ENCODE peak calls at places on chromosomes 12 and 14, in eight cellular contexts. One of them, this sample, is unnamed.

GRCh38 chr14:92897922-92898599 is 24.9 kb upstream of the CHGA start:
- DNase-seq in dorsolateral prefrontal cortex: no peak
- DNase-seq in upper lobe of right lung: no peak
- DNase-seq in ascending aorta: no peak
- DNase-seq in caudate nucleus: no peak
- DNase-seq in A549: no peak
- DNase-seq in IMR-90: no peak
- DNase-seq in RWPE1: no peak
- DNase-seq in this sample: no peak

GRCh38 chr12:100926669-100927248 is 132.2 kb downstream of the ANO4 start:
- DNase-seq in dorsolateral prefrontal cortex: no peak
- DNase-seq in upper lobe of right lung: no peak
- DNase-seq in ascending aorta: no peak
- DNase-seq in caudate nucleus: no peak
- DNase-seq in A549: peak
- DNase-seq in IMR-90: peak
- DNase-seq in RWPE1: peak
- DNase-seq in this sample: no peak

GRCh38 chr12:23564454-23564853 is 385.0 kb downstream of the SOX5 start:
- DNase-seq in dorsolateral prefrontal cortex: no peak
- DNase-seq in upper lobe of right lung: no peak
- DNase-seq in ascending aorta: no peak
- DNase-seq in caudate nucleus: no peak
- DNase-seq in A549: no peak
- DNase-seq in IMR-90: no peak
- DNase-seq in RWPE1: no peak
- DNase-seq in this sample: no peak

GRCh38 chr12:101773560-101774206 is 34.4 kb upstream of the SYCP3 start:
- DNase-seq in dorsolateral prefrontal cortex: peak
- DNase-seq in upper lobe of right lung: no peak
- DNase-seq in ascending aorta: peak
- DNase-seq in caudate nucleus: no peak
- DNase-seq in A549: peak
- DNase-seq in IMR-90: peak
- DNase-seq in RWPE1: peak
- DNase-seq in this sample: no peak

GRCh38 chr14:51398898-51399297 is 158.9 kb downstream of the TMX1 start:
- DNase-seq in dorsolateral prefrontal cortex: no peak
- DNase-seq in upper lobe of right lung: no peak
- DNase-seq in ascending aorta: no peak
- DNase-seq in caudate nucleus: no peak
- DNase-seq in A549: peak
- DNase-seq in IMR-90: peak
- DNase-seq in RWPE1: peak
- DNase-seq in this sample: peak

GRCh38 chr14:54708982-54709381 is 142.1 kb downstream of the SAMD4A start:
- DNase-seq in dorsolateral prefrontal cortex: no peak
- DNase-seq in upper lobe of right lung: no peak
- DNase-seq in ascending aorta: no peak
- DNase-seq in caudate nucleus: no peak
- DNase-seq in A549: no peak
- DNase-seq in IMR-90: no peak
- DNase-seq in RWPE1: no peak
- DNase-seq in this sample: no peak

GRCh38 chr12:116466536-116466935 is 92.6 kb upstream of the MAP1LC3B2 start:
- DNase-seq in dorsolateral prefrontal cortex: no peak
- DNase-seq in upper lobe of right lung: peak
- DNase-seq in ascending aorta: no peak
- DNase-seq in caudate nucleus: no peak
- DNase-seq in A549: no peak
- DNase-seq in IMR-90: peak
- DNase-seq in RWPE1: no peak
- DNase-seq in this sample: no peak

GRCh38 chr12:80129895-80130535 is 30.7 kb downstream of the OTOGL start:
- DNase-seq in dorsolateral prefrontal cortex: no peak
- DNase-seq in upper lobe of right lung: no peak
- DNase-seq in ascending aorta: no peak
- DNase-seq in caudate nucleus: no peak
- DNase-seq in A549: no peak
- DNase-seq in IMR-90: peak
- DNase-seq in RWPE1: no peak
- DNase-seq in this sample: no peak

GRCh38 chr14:93720981-93721483 is 67.3 kb downstream of the PRIMA1 start:
- DNase-seq in dorsolateral prefrontal cortex: no peak
- DNase-seq in upper lobe of right lung: peak
- DNase-seq in ascending aorta: peak
- DNase-seq in caudate nucleus: no peak
- DNase-seq in A549: no peak
- DNase-seq in IMR-90: no peak
- DNase-seq in RWPE1: no peak
- DNase-seq in this sample: no peak

GRCh38 chr14:33475623-33476022 is 475.3 kb downstream of the EGLN3 start:
- DNase-seq in dorsolateral prefrontal cortex: peak
- DNase-seq in upper lobe of right lung: no peak
- DNase-seq in ascending aorta: no peak
- DNase-seq in caudate nucleus: no peak
- DNase-seq in A549: peak
- DNase-seq in IMR-90: no peak
- DNase-seq in RWPE1: peak
- DNase-seq in this sample: no peak

GRCh38 chr14:69606258-69606657 is 5.1 kb upstream of the SUSD6 start:
- DNase-seq in dorsolateral prefrontal cortex: no peak
- DNase-seq in upper lobe of right lung: peak
- DNase-seq in ascending aorta: no peak
- DNase-seq in caudate nucleus: no peak
- DNase-seq in A549: no peak
- DNase-seq in IMR-90: no peak
- DNase-seq in RWPE1: no peak
- DNase-seq in this sample: no peak

GRCh38 chr12:3611853-3612703 is 121.1 kb downstream of the PRMT8 start:
- DNase-seq in dorsolateral prefrontal cortex: peak
- DNase-seq in upper lobe of right lung: peak
- DNase-seq in ascending aorta: no peak
- DNase-seq in caudate nucleus: no peak
- DNase-seq in A549: no peak
- DNase-seq in IMR-90: no peak
- DNase-seq in RWPE1: no peak
- DNase-seq in this sample: no peak

GRCh38 chr12:84157170-84157569 is 755.4 kb downstream of the SLC6A15 start:
- DNase-seq in dorsolateral prefrontal cortex: no peak
- DNase-seq in upper lobe of right lung: no peak
- DNase-seq in ascending aorta: no peak
- DNase-seq in caudate nucleus: no peak
- DNase-seq in A549: no peak
- DNase-seq in IMR-90: no peak
- DNase-seq in RWPE1: no peak
- DNase-seq in this sample: no peak

GRCh38 chr12:3137268-3137761 is 60.1 kb downstream of the TSPAN9 start:
- DNase-seq in dorsolateral prefrontal cortex: no peak
- DNase-seq in upper lobe of right lung: no peak
- DNase-seq in ascending aorta: no peak
- DNase-seq in caudate nucleus: no peak
- DNase-seq in A549: no peak
- DNase-seq in IMR-90: peak
- DNase-seq in RWPE1: no peak
- DNase-seq in this sample: no peak

GRCh38 chr14:51855234-51855633 is 5.2 kb upstream of the GNG2 start:
- DNase-seq in dorsolateral prefrontal cortex: no peak
- DNase-seq in upper lobe of right lung: no peak
- DNase-seq in ascending aorta: no peak
- DNase-seq in caudate nucleus: no peak
- DNase-seq in A549: no peak
- DNase-seq in IMR-90: peak
- DNase-seq in RWPE1: no peak
- DNase-seq in this sample: no peak

GRCh38 chr14:69879175-69880047 is at the start of gene SMOC1:
- DNase-seq in dorsolateral prefrontal cortex: peak
- DNase-seq in upper lobe of right lung: no peak
- DNase-seq in ascending aorta: no peak
- DNase-seq in caudate nucleus: no peak
- DNase-seq in A549: peak
- DNase-seq in IMR-90: peak
- DNase-seq in RWPE1: peak
- DNase-seq in this sample: no peak

GRCh38 chr12:4115570-4115969 is 158.0 kb upstream of the CCND2 start:
- DNase-seq in dorsolateral prefrontal cortex: no peak
- DNase-seq in upper lobe of right lung: no peak
- DNase-seq in ascending aorta: peak
- DNase-seq in caudate nucleus: no peak
- DNase-seq in A549: no peak
- DNase-seq in IMR-90: no peak
- DNase-seq in RWPE1: no peak
- DNase-seq in this sample: no peak

GRCh38 chr14:75800792-75801191 is 139.7 kb downstream of the TTLL5 start:
- DNase-seq in dorsolateral prefrontal cortex: no peak
- DNase-seq in upper lobe of right lung: no peak
- DNase-seq in ascending aorta: no peak
- DNase-seq in caudate nucleus: no peak
- DNase-seq in A549: peak
- DNase-seq in IMR-90: no peak
- DNase-seq in RWPE1: no peak
- DNase-seq in this sample: no peak

GRCh38 chr14:31059152-31059924 is 33.2 kb upstream of the STRN3 start:
- DNase-seq in dorsolateral prefrontal cortex: no peak
- DNase-seq in upper lobe of right lung: no peak
- DNase-seq in ascending aorta: no peak
- DNase-seq in caudate nucleus: no peak
- DNase-seq in A549: peak
- DNase-seq in IMR-90: peak
- DNase-seq in RWPE1: peak
- DNase-seq in this sample: peak
- H3K27ac ChIP-seq in dorsolateral prefrontal cortex: no peak
- H3K27ac ChIP-seq in upper lobe of right lung: no peak
- H3K27ac ChIP-seq in ascending aorta: no peak
- H3K27ac ChIP-seq in caudate nucleus: no peak
- H3K27ac ChIP-seq in A549: peak
- H3K27ac ChIP-seq in IMR-90: no peak
- H3K27ac ChIP-seq in RWPE1: no peak
- H3K27ac ChIP-seq in this sample: peak

DNA sequence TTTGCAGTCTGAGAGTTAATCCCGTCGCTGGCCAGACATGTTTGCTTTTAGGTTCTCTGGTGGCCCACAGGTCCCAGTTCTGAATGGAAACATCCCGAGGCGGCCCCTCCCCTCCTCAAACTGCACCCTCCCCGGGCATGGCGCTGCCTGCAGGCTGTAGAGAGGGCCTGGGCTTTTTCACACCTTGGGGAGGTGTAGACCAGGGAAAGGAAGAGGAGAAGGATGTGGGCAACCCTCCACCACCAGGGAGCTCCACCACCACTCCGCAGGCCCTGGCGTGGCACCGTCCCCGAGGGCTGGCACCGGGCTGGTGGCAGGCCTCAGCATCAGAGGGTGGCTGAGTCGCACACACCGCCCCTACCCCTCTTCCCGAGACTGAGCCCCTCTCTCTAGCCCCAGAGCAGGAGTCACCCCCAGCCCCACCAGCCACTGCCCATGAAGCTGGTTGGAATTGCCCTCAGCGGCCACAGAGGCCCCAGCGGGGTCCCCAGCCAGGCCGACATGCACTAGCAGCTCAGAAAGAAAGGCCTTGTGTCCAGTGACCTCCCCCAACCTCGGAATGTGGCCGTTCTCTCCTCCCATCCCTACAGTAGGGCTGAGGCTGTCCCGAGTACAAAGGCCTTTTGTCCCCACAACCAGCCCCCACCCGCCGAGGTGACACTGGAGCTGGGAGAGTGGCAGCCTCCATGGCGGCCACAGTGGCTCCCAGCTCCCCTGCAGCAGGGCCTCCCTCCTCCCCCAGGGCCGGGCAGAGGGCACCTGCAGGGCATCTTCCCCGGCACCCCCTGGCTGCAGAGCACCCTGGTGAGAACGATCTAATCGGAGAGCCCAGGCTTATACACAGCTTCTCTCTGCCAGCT is 23.5 kb upstream of the INF2 start:
- DNase-seq in dorsolateral prefrontal cortex: peak
- DNase-seq in upper lobe of right lung: peak
- DNase-seq in ascending aorta: peak
- DNase-seq in caudate nucleus: peak
- DNase-seq in A549: peak
- DNase-seq in IMR-90: no peak
- DNase-seq in RWPE1: no peak
- DNase-seq in this sample: no peak
- H3K27ac ChIP-seq in dorsolateral prefrontal cortex: peak
- H3K27ac ChIP-seq in upper lobe of right lung: no peak
- H3K27ac ChIP-seq in ascending aorta: no peak
- H3K27ac ChIP-seq in caudate nucleus: peak
- H3K27ac ChIP-seq in A549: peak
- H3K27ac ChIP-seq in IMR-90: no peak
- H3K27ac ChIP-seq in RWPE1: peak
- H3K27ac ChIP-seq in this sample: no peak

DNA sequence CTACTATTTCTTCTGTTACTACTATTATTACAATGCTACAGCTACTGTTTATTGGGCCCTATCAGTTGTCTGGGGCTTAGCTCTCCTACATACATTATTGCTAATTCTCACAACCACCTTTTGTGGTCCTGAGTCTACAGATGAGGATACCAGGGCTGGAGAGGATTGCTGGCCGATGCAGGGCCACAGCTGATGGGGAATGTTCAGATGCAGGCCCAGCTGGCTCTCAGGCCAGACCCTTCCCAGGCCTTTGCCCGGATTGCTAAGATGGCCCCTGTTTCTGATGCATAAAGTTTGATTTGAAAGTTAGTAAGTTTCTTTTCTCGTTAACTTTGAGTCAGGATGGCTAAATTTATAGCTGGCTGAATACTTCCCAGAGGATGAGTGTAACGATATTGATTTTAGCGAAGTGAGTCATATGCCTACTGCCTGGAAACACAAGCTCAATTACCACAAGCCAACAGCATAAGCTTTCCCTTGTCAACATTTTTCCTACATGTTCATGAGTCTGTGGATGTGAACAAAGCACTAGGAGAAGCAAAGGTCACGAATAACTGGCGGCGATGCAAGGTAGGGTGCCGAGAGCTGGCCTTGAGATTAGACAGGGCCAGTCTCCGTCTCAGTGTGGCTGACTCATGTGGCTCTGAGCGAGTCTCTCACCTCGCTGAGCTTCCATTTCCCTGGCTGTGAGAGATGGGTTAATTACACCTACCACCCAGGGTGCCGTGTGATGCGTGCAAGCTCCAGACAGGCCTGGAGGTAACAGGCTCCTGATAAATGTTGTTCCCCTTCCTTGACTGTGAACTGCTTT is 111.0 kb downstream of the BEGAIN start:
- DNase-seq in dorsolateral prefrontal cortex: no peak
- DNase-seq in upper lobe of right lung: no peak
- DNase-seq in ascending aorta: no peak
- DNase-seq in caudate nucleus: no peak
- DNase-seq in A549: peak
- DNase-seq in IMR-90: peak
- DNase-seq in RWPE1: peak
- DNase-seq in this sample: peak
- H3K27ac ChIP-seq in dorsolateral prefrontal cortex: no peak
- H3K27ac ChIP-seq in upper lobe of right lung: no peak
- H3K27ac ChIP-seq in ascending aorta: no peak
- H3K27ac ChIP-seq in caudate nucleus: peak
- H3K27ac ChIP-seq in A549: peak
- H3K27ac ChIP-seq in IMR-90: peak
- H3K27ac ChIP-seq in RWPE1: no peak
- H3K27ac ChIP-seq in this sample: no peak

DNA sequence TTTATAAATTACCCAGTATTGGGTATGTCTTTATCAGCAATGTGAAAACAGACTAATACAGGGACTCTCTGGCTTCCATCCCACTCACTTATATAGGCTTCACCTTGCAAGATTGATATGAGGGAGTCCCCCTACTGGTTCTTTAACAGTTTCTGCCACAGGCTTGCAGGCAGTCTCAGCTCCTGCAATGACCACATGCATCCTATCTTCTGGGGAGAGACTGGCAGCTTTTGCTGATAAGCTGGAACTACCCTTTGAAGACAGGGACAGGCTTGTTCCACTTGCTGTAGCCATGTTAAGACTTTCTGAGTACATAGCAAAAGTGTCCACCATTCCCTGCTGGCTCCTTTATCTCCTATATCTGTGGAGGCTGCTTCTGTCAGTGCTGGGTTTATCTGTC is 531.7 kb upstream of the FLRT2 start:
- DNase-seq in dorsolateral prefrontal cortex: no peak
- DNase-seq in upper lobe of right lung: no peak
- DNase-seq in ascending aorta: no peak
- DNase-seq in caudate nucleus: no peak
- DNase-seq in A549: no peak
- DNase-seq in IMR-90: no peak
- DNase-seq in RWPE1: no peak
- DNase-seq in this sample: no peak
- H3K27ac ChIP-seq in dorsolateral prefrontal cortex: no peak
- H3K27ac ChIP-seq in upper lobe of right lung: no peak
- H3K27ac ChIP-seq in ascending aorta: no peak
- H3K27ac ChIP-seq in caudate nucleus: no peak
- H3K27ac ChIP-seq in A549: no peak
- H3K27ac ChIP-seq in IMR-90: no peak
- H3K27ac ChIP-seq in RWPE1: no peak
- H3K27ac ChIP-seq in this sample: no peak

This sample was measured in epithelial cell of prostate.